ENCODE peak calls at places on chromosomes 6 and 20, in seven cellular contexts. V is A549, U is ovary, K is HCT116, W is adrenal gland, L is breast epithelium, M is heart left ventricle. Z is an unnamed sample.

GRCh38 chr6:26056583-26057350 is 30.5 kb upstream of the HFE start:
- DNase-seq in V (peak; percentile 42), U (peak; percentile 30), K (no peak), W (peak; percentile 51), L (no peak), M (no peak), Z (peak; percentile 57)

GRCh38 chr6:159813781-159814180 is 13.7 kb downstream of the PNLDC1 start:
- DNase-seq in V (no peak), U (no peak), K (no peak), W (no peak), L (no peak), M (no peak), Z (no peak)

GRCh38 chr20:54345817-54346216 is 129.6 kb upstream of the DOK5 start:
- DNase-seq in V (no peak), U (no peak), K (no peak), W (no peak), L (no peak), M (no peak), Z (no peak)

GRCh38 chr20:38864662-38865061 is 59.2 kb downstream of the PPP1R16B start:
- DNase-seq in V (no peak), U (no peak), K (no peak), W (no peak), L (no peak), M (no peak), Z (no peak)

GRCh38 chr6:169386431-169387057 is 132.9 kb upstream of the THBS2 start:
- DNase-seq in V (no peak), U (peak; percentile 33), K (no peak), W (no peak), L (no peak), M (no peak), Z (no peak)

GRCh38 chr6:38170666-38171065 is 351.1 kb downstream of the ZFAND3 start:
- DNase-seq in V (no peak), U (no peak), K (no peak), W (no peak), L (no peak), M (no peak), Z (no peak)

GRCh38 chr6:363291-363690 is 28.3 kb upstream of the IRF4 start:
- DNase-seq in V (no peak), U (no peak), K (no peak), W (no peak), L (no peak), M (no peak), Z (no peak)

GRCh38 chr6:11848852-11849731 is 70.5 kb upstream of the ADTRP start:
- DNase-seq in V (no peak), U (no peak), K (no peak), W (no peak), L (no peak), M (no peak), Z (no peak)

GRCh38 chr6:11172501-11173337 is 59.7 kb downstream of the NEDD9 start:
- DNase-seq in V (peak; percentile 64), U (peak; percentile 31), K (peak; percentile 23), W (peak; percentile 59), L (peak; percentile 71), M (peak; percentile 75), Z (peak; percentile 77)

GRCh38 chr6:111469543-111469942 is 13.5 kb downstream of the REV3L start:
- DNase-seq in V (no peak), U (no peak), K (no peak), W (no peak), L (no peak), M (no peak), Z (no peak)

GRCh38 chr6:158797331-158798202 is 21.6 kb downstream of the EZR start:
- DNase-seq in V (no peak), U (no peak), K (no peak), W (peak; percentile 55), L (no peak), M (no peak), Z (no peak)

GRCh38 chr6:1231941-1232340 is 80.0 kb upstream of the FOXQ1 start:
- DNase-seq in V (no peak), U (no peak), K (no peak), W (no peak), L (no peak), M (no peak), Z (no peak)

GRCh38 chr20:13799974-13800373 is 15.1 kb downstream of the NDUFAF5 start:
- DNase-seq in V (no peak), U (no peak), K (no peak), W (no peak), L (no peak), M (no peak), Z (no peak)

GRCh38 chr20:50680106-50680960 is 11.0 kb downstream of the RIPOR3 start:
- DNase-seq in V (no peak), U (peak; percentile 85), K (no peak), W (peak; percentile 54), L (no peak), M (no peak), Z (peak; percentile 84)

GRCh38 chr6:138691595-138692057 is 81.9 kb upstream of the CCDC28A start:
- DNase-seq in V (peak; percentile 9), U (no peak), K (peak; percentile 52), W (peak; percentile 25), L (no peak), M (no peak), Z (no peak)

GRCh38 chr6:169058634-169059033 is 195.0 kb downstream of the THBS2 start:
- DNase-seq in V (no peak), U (no peak), K (no peak), W (no peak), L (no peak), M (no peak), Z (no peak)

GRCh38 chr20:33443006-33443511 is 504 bp downstream of the SNTA1 start:
- DNase-seq in V (no peak), U (peak; percentile 46), K (no peak), W (no peak), L (no peak), M (peak; percentile 67), Z (no peak)

GRCh38 chr20:55269913-55270312 is 735.4 kb downstream of the CBLN4 start:
- DNase-seq in V (no peak), U (no peak), K (no peak), W (no peak), L (no peak), M (no peak), Z (no peak)

GRCh38 chr6:24495516-24495847 is 713 bp downstream of the ALDH5A1 start:
- DNase-seq in V (peak; percentile 52), U (peak; percentile 62), K (peak; percentile 0), W (peak; percentile 53), L (peak; percentile 61), M (peak; percentile 75), Z (peak; percentile 90)

GRCh38 chr6:157453131-157453530 is 72.1 kb downstream of the ZDHHC14 start:
- DNase-seq in V (no peak), U (no peak), K (no peak), W (no peak), L (no peak), M (no peak), Z (no peak)

GRCh38 chr6:168020242-168020641 is 22.8 kb downstream of the KIF25 start:
- DNase-seq in V (no peak), U (no peak), K (no peak), W (no peak), L (no peak), M (no peak), Z (no peak)
- H3K4me1 ChIP-seq in V (peaks cover 7% of the 10 kb centered on the region), U (peaks cover 12% of the 10 kb centered on the region), K (peaks cover 7% of the 10 kb centered on the region), W (no peaks in the 10 kb centered on the region), L (peaks cover 9% of the 10 kb centered on the region), M (no peaks in the 10 kb centered on the region), Z (no peaks in the 10 kb centered on the region)

GRCh38 chr6:33273129-33273923 is 1.5 kb downstream of the RPS18 start:
- DNase-seq in V (no peak), U (no peak), K (no peak), W (no peak), L (no peak), M (no peak), Z (no peak)
- H3K4me3 ChIP-seq in V (peak overlapping the region; percentile 87), U (no peak overlapping the region), K (peak overlapping the region; percentile 99), W (peak overlapping the region; percentile 94), L (peak overlapping the region; percentile 68), M (no peak overlapping the region), Z (peak overlapping the region; percentile 77)

GRCh38 chr6:106102967-106103727 is 17.0 kb downstream of the PRDM1 start:
- DNase-seq in V (no peak), U (no peak), K (no peak), W (no peak), L (no peak), M (no peak), Z (no peak)
- TF ChIP-seq POLR2A in V (no peak), U (no peak), K (no peak), W (no peak), L (no peak), M (no peak), Z (no peak)

GRCh38 chr6:30685977-30686907 is at the start of gene PPP1R18:
- DNase-seq in V (peak; percentile 34), U (peak; percentile 82), K (no peak), W (peak; percentile 82), L (peak; percentile 77), M (peak; percentile 89), Z (peak; percentile 92)

GRCh38 chr6:30683137-30683979 is 3.1 kb downstream of the PPP1R18 start:
- DNase-seq in V (no peak), U (no peak), K (no peak), W (no peak), L (no peak), M (peak; percentile 60), Z (no peak)

GRCh38 chr6:30683980-30684338 is 2.5 kb downstream of the PPP1R18 start:
- DNase-seq in V (no peak), U (no peak), K (no peak), W (no peak), L (no peak), M (no peak), Z (no peak)

GRCh38 chr6:30685157-30685976 is 1.1 kb downstream of the PPP1R18 start:
- DNase-seq in V (no peak), U (no peak), K (no peak), W (no peak), L (no peak), M (no peak), Z (no peak)

DNA sequence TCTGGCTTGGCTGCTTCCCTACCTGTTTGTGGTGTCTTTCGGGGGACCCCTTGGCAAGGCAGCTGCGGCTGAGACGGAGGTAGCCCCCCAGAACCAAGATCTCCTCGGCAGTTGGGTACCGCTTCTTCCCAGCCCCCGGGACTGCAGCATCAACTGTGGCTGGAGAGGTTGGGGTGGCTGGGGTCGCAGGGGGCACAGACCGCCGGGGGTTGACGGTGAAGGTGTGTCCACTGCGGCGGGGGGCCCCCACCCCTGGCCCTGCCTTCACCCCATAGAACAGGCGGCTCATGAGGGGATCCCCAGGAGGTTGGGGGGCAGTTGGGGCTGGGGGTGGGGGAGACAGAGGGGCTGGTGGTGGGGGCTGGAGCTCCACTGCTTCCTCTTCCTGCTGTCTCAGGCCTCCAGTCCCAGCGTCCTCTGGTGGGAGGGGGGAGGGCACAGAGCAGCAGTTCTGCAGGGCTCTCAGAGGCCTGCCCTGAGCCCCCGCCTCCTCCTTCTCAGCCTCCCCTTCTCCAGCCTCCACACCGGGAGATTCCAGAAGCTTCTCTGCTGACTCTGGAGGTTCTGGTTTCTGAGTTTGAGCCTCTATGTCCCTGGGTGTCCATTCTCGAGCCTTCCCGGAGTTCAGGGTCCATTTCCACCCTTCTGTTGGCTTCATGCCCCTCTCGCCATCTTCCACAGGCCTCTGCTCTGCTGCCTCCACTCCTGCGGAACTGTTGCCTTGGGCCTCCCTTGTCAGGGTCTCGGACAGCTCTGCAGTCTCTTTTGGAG is 1.9 kb downstream of the PPP1R18 start:
- DNase-seq in V (no peak), U (no peak), K (no peak), W (no peak), L (no peak), M (peak; percentile 80), Z (peak; percentile 84)
- H3K4me1 ChIP-seq in V (peaks cover 59% of the 10 kb centered on the region), U (peaks cover 15% of the 10 kb centered on the region), K (peaks cover 49% of the 10 kb centered on the region), W (peaks cover 79% of the 10 kb centered on the region), L (peaks cover 16% of the 10 kb centered on the region), M (peaks cover 83% of the 10 kb centered on the region), Z (peaks cover 23% of the 10 kb centered on the region)